ENCODE peak calls at places on chromosomes 7 and 10, in eight cellular contexts. H, N, E, O, V, K, Q and G are unnamed samples.

GRCh38 chr10:24931236-24931635 is 21.2 kb downstream of the PRTFDC1 start:
- DNase-seq in H (no peak), N (no peak), E (no peak), O (no peak), V (no peak), K (no peak), Q (no peak), G (no peak)

GRCh38 chr10:30705086-30705624 is 75.6 kb upstream of the LYZL2 start:
- DNase-seq in H (no peak), N (no peak), E (no peak), O (no peak), V (no peak), K (peak), Q (no peak), G (no peak)

GRCh38 chr10:28432210-28432676 is 100.7 kb upstream of the WAC start:
- DNase-seq in H (peak), N (no peak), E (peak), O (peak), V (peak), K (no peak), Q (peak), G (peak)

GRCh38 chr10:113386005-113386404 is 166.8 kb upstream of the HABP2 start:
- DNase-seq in H (no peak), N (no peak), E (no peak), O (no peak), V (no peak), K (peak), Q (no peak), G (peak)

GRCh38 chr10:48199580-48200377 is 74.7 kb downstream of the FRMPD2 start:
- DNase-seq in H (no peak), N (no peak), E (no peak), O (no peak), V (no peak), K (no peak), Q (no peak), G (peak)

GRCh38 chr7:105877736-105878135 is 1.3 kb upstream of the ATXN7L1 start:
- DNase-seq in H (no peak), N (no peak), E (no peak), O (no peak), V (no peak), K (no peak), Q (no peak), G (no peak)

GRCh38 chr7:47416454-47417121 is 165.3 kb downstream of the TNS3 start:
- DNase-seq in H (no peak), N (no peak), E (peak), O (no peak), V (no peak), K (peak), Q (no peak), G (no peak)

GRCh38 chr10:62433181-62433692 is 59.1 kb downstream of the ZNF365 start:
- DNase-seq in H (peak), N (no peak), E (peak), O (no peak), V (no peak), K (peak), Q (no peak), G (peak)

GRCh38 chr7:29609162-29610030 is 45.8 kb downstream of the PRR15 start:
- DNase-seq in H (no peak), N (no peak), E (no peak), O (peak), V (peak), K (no peak), Q (no peak), G (no peak)

GRCh38 chr10:1058017-1058416 is 1.8 kb downstream of the WDR37 start:
- DNase-seq in H (no peak), N (no peak), E (no peak), O (no peak), V (no peak), K (no peak), Q (no peak), G (no peak)

GRCh38 chr7:44727346-44728262 is 21.0 kb upstream of the ZMIZ2 start:
- DNase-seq in H (no peak), N (no peak), E (no peak), O (no peak), V (no peak), K (no peak), Q (no peak), G (peak)

GRCh38 chr7:128167316-128167691 is 73.8 kb upstream of the LEP start:
- DNase-seq in H (no peak), N (no peak), E (no peak), O (peak), V (peak), K (peak), Q (no peak), G (peak)

GRCh38 chr10:60944159-60944909 is at the start of gene RHOBTB1:
- DNase-seq in H (no peak), N (no peak), E (peak), O (peak), V (peak), K (peak), Q (peak), G (peak)

GRCh38 chr10:72227826-72228225 is 11.8 kb upstream of the ASCC1 start:
- DNase-seq in H (no peak), N (no peak), E (no peak), O (no peak), V (no peak), K (no peak), Q (no peak), G (no peak)

GRCh38 chr10:12389154-12389734 is 39.9 kb downstream of the CAMK1D start:
- DNase-seq in H (no peak), N (no peak), E (no peak), O (no peak), V (no peak), K (peak), Q (no peak), G (no peak)

GRCh38 chr10:90148121-90148855 is 446.9 kb downstream of the KIF20B start:
- DNase-seq in H (no peak), N (no peak), E (no peak), O (peak), V (peak), K (no peak), Q (no peak), G (no peak)

GRCh38 chr10:103911021-103911459 is 6.9 kb downstream of the STN1 start:
- DNase-seq in H (no peak), N (peak), E (no peak), O (no peak), V (no peak), K (no peak), Q (no peak), G (no peak)

GRCh38 chr7:114981323-114981722 is 59.4 kb downstream of the MDFIC start:
- DNase-seq in H (no peak), N (no peak), E (no peak), O (no peak), V (no peak), K (no peak), Q (no peak), G (no peak)

GRCh38 chr10:90930971-90931841 is 10.3 kb upstream of the ANKRD1 start:
- DNase-seq in H (no peak), N (no peak), E (no peak), O (peak), V (peak), K (no peak), Q (no peak), G (peak)

GRCh38 chr10:6385683-6386082 is 183.0 kb downstream of the PFKFB3 start:
- DNase-seq in H (no peak), N (no peak), E (no peak), O (no peak), V (no peak), K (no peak), Q (no peak), G (no peak)

GRCh38 chr7:87797798-87798403 is 78.3 kb downstream of the SLC25A40 start:
- DNase-seq in H (peak), N (no peak), E (no peak), O (peak), V (peak), K (no peak), Q (no peak), G (peak)

GRCh38 chr7:2279873-2280272 is 34.4 kb downstream of the SNX8 start:
- DNase-seq in H (no peak), N (no peak), E (no peak), O (no peak), V (no peak), K (no peak), Q (no peak), G (no peak)

GRCh38 chr10:131043039-131043691 is 268.4 kb downstream of the TCERG1L start:
- DNase-seq in H (no peak), N (no peak), E (no peak), O (no peak), V (no peak), K (peak), Q (no peak), G (no peak)